ENCODE peak calls at places on chromosomes 2 and 18, in six cellular contexts. V, I, Z, L, J and P are unnamed samples.
A peak's percentile ranks its signal among the peaks of the same experiment; 100 is the strongest.

GRCh38 chr2:188189356-188189755 is 102.3 kb upstream of the GULP1 start:
- DNase-seq in V (no peak), I (no peak), Z (peak; percentile 21), L (no peak), J (no peak), P (no peak)

GRCh38 chr2:124988794-124989193 is 963.7 kb downstream of the CNTNAP5 start:
- DNase-seq in V (no peak), I (no peak), Z (no peak), L (no peak), J (no peak), P (no peak)

GRCh38 chr2:142180820-142181533 is 50.2 kb upstream of the LRP1B start:
- DNase-seq in V (peak; percentile 76), I (peak; percentile 87), Z (no peak), L (no peak), J (no peak), P (no peak)

GRCh38 chr2:213722564-213722963 is 438.3 kb downstream of the SPAG16 start:
- DNase-seq in V (no peak), I (no peak), Z (no peak), L (no peak), J (no peak), P (no peak)

GRCh38 chr2:12728221-12728777 is 11.6 kb downstream of the TRIB2 start:
- DNase-seq in V (no peak), I (no peak), Z (no peak), L (peak; percentile 32), J (no peak), P (no peak)

GRCh38 chr18:51654441-51655326 is 457.2 kb upstream of the MEX3C start:
- DNase-seq in V (no peak), I (peak; percentile 64), Z (no peak), L (peak; percentile 27), J (no peak), P (no peak)

GRCh38 chr18:30889582-30890301 is 152.8 kb downstream of the DSC3 start:
- DNase-seq in V (peak; percentile 10), I (peak; percentile 75), Z (no peak), L (peak; percentile 11), J (peak; percentile 8), P (no peak)

GRCh38 chr2:233470007-233470687 is 96.4 kb downstream of the USP40 start:
- DNase-seq in V (peak; percentile 78), I (no peak), Z (no peak), L (no peak), J (no peak), P (no peak)

GRCh38 chr2:102806250-102806837 is 44.5 kb downstream of the TMEM182 start:
- DNase-seq in V (peak; percentile 82), I (peak; percentile 71), Z (peak; percentile 38), L (peak; percentile 73), J (peak; percentile 69), P (peak; percentile 42)

GRCh38 chr2:158756331-158756730 is 38.8 kb upstream of the DAPL1 start:
- DNase-seq in V (no peak), I (no peak), Z (no peak), L (no peak), J (no peak), P (no peak)

GRCh38 chr2:158755310-158755709 is 39.8 kb upstream of the DAPL1 start:
- DNase-seq in V (no peak), I (no peak), Z (no peak), L (no peak), J (no peak), P (no peak)

GRCh38 chr2:158755738-158756137 is 39.4 kb upstream of the DAPL1 start:
- DNase-seq in V (no peak), I (peak; percentile 72), Z (no peak), L (no peak), J (no peak), P (no peak)

GRCh38 chr2:158754303-158754611 is 40.9 kb upstream of the DAPL1 start:
- DNase-seq in V (no peak), I (no peak), Z (no peak), L (no peak), J (no peak), P (no peak)

GRCh38 chr2:158753561-158754302 is 41.4 kb upstream of the DAPL1 start:
- DNase-seq in V (peak; percentile 79), I (peak; percentile 88), Z (peak; percentile 50), L (peak; percentile 64), J (peak; percentile 63), P (no peak)
- TF ChIP-seq CTCF in V (peak; percentile 89), I (peak; percentile 99), Z (peak; percentile 88), L (peak; percentile 82), J (peak; percentile 93), P (peak; percentile 82)

DNA sequence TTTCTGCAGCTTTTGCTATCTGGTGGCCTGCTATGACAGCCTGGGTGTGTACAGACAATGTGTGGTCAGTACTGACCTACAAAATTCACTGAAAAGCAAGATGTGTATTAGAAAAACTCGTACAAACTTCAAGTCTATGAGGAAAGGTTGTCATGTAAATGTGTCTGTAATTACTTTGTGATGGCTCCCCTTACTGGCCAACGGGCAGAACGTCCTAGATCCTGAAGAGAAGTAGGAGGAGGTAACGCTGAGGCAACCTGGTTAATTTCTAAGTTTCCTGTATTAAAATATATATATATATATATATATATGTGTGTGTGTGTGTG is 95.5 kb downstream of the GALNT3 start:
- DNase-seq in V (peak; percentile 74), I (peak; percentile 84), Z (peak; percentile 34), L (peak; percentile 13), J (peak; percentile 2), P (no peak)
- TF ChIP-seq CTCF in V (peak; percentile 59), I (peak; percentile 57), Z (peak; percentile 62), L (peak; percentile 48), J (peak; percentile 43), P (peak; percentile 77)

GRCh38 chr2:202883987-202884675 is 12.6 kb upstream of the ICA1L start:
- DNase-seq in V (peak; percentile 29), I (no peak), Z (no peak), L (no peak), J (no peak), P (no peak)
- TF ChIP-seq CTCF in V (peak; percentile 20), I (peak; percentile 20), Z (peak; percentile 19), L (no peak), J (no peak), P (no peak)

DNA sequence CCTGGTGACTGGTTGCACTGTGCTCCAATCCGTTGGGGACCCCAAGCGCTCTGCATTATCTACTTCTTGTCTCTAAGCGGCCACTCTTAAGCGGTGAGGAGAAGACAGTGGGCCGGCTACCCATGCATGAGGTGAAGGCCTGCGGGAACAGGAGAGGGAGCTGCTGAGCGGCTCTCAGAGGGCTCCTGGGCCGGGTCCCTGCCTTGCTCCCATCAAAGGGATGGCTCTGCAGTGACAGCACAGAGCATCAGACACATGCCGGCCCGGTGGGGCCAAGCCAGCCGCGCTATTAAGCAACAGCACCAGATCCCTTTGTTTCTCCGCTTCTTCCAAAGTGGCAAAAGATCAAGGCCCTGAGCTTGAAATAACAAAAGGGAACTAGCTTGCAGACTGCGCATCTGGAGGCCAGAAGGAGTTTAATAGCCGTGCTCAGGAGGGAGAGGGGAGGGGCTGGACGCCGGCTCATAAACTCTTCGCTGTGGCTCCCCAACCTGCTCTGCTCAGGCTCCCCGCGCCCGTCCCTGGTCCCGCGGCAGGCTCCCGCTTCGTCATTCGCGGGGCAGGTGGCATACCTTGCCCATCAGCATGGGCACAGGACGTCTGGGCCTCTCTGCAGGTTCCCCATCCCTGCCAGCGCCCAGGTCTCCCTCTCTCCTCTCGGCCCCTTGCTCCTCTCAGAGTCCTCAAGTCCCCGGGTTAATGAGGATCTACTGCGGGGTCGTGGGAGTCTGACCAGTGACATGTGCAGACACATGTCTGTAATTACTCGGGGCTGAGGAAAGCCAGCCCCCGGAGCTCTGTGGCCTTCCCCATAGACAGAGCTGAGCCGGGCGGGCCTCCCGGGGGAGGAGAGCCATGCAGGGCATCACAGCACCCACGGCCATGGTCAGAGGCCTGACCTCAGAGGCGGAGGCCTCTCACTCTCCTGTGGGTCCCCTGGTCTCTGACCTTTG is 96.7 kb downstream of the ASB1 start:
- DNase-seq in V (peak; percentile 26), I (peak; percentile 78), Z (peak; percentile 91), L (peak; percentile 4), J (no peak), P (no peak)
- TF ChIP-seq CTCF in V (peak; percentile 35), I (peak; percentile 45), Z (peak; percentile 72), L (no peak), J (no peak), P (no peak)

DNA sequence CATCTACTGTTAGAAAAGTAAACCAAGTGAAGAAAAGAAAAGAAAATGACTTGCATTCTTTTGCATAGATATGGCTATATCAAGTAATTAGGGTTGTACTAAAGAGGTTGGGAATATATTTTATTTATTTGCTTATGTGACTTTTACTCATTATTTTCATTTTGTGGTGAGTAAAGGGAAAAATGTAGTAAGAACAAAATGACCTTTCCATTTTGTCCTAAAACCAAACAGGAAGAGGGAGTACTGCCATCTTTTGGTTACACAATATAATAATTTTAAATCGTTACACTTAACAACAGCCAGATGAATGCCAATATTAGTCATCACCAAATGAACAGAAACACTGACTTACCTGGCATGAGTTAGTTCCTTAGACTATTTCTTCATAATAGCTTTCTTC is 47.3 kb upstream of the NDUFV2 start:
- DNase-seq in V (peak; percentile 79), I (no peak), Z (peak; percentile 70), L (peak; percentile 46), J (peak; percentile 22), P (no peak)
- TF ChIP-seq CTCF in V (peak; percentile 30), I (no peak), Z (peak; percentile 3), L (peak; percentile 21), J (no peak), P (peak; percentile 15)